ENCODE peak calls at places on chromosomes 13 and 19, in nine cellular contexts. H is activated B cell treated with CpG ODN at 0.5 μM for 24 hours, N is fibroblast of the aortic adventitia, L is neural crest cell, R is fibroblast of pulmonary artery, T is GM12865, O is thoracic aorta, K is GM23338, X is GM10248. C is an unnamed sample.

GRCh38 chr19:16509141-16510061 is 13.2 kb downstream of the C19orf44 start:
- DNase-seq in K (no peak), L (no peak), O (no peak), X (no peak), T (no peak), R (peak), N (no peak), H (no peak), C (no peak)

GRCh38 chr13:73142091-73142490 is 83.3 kb downstream of the KLF5 start:
- DNase-seq in N (peak), R (peak), O (no peak), H (no peak), K (no peak), L (no peak), X (no peak), T (no peak), C (no peak)

GRCh38 chr19:34402074-34402600 is 2.1 kb upstream of the PDCD2L start:
- DNase-seq in O (no peak), X (no peak), N (no peak), T (no peak), K (no peak), L (no peak), H (no peak), R (no peak), C (no peak)

GRCh38 chr13:96141032-96141431 is 51.1 kb downstream of the HS6ST3 start:
- DNase-seq in X (no peak), H (no peak), T (peak), N (peak), O (no peak), K (peak), R (peak), L (no peak), C (no peak)

GRCh38 chr13:102596147-102597028 is at the start of gene TPP2:
- DNase-seq in K (peak), R (peak), N (peak), T (peak), H (peak), L (peak), X (peak), O (peak), C (peak)

GRCh38 chr13:61415749-61416148 is at the start of gene PCDH20:
- DNase-seq in T (no peak), O (no peak), K (no peak), X (no peak), H (no peak), L (no peak), R (no peak), N (no peak), C (no peak)

GRCh38 chr13:76745246-76746200 is 140.7 kb downstream of the KCTD12 start:
- DNase-seq in H (no peak), R (peak), L (no peak), X (peak), T (peak), N (peak), K (peak), O (no peak), C (peak)

GRCh38 chr13:39148513-39148961 is 110.3 kb downstream of the NHLRC3 start:
- DNase-seq in O (no peak), T (peak), K (no peak), R (peak), H (no peak), N (peak), X (no peak), L (no peak), C (no peak)

GRCh38 chr13:27004866-27005265 is 166.7 kb downstream of the USP12 start:
- DNase-seq in N (no peak), O (no peak), T (no peak), H (no peak), K (no peak), L (no peak), R (no peak), X (no peak), C (no peak)

GRCh38 chr19:40424637-40425449 is 949 bp downstream of the SERTAD1 start:
- DNase-seq in L (no peak), K (peak), O (no peak), H (no peak), N (peak), T (peak), X (no peak), R (peak), C (no peak)

GRCh38 chr13:24627864-24628418 is 52.3 kb upstream of the ATP12A start:
- DNase-seq in X (no peak), O (no peak), R (no peak), K (no peak), T (no peak), H (no peak), L (no peak), N (no peak), C (no peak)

GRCh38 chr19:12825259-12826131 is 8.9 kb downstream of the RTBDN start:
- DNase-seq in L (peak), T (no peak), H (no peak), O (no peak), K (peak), N (no peak), R (no peak), X (no peak), C (peak)
- TF ChIP-seq CTCF in L (peak), T (no peak), H (no peak), O (no peak), K (peak), N (peak), R (peak), X (peak), C (peak)

GRCh38 chr13:97266328-97266727 is 44.2 kb downstream of the MBNL2 start:
- DNase-seq in K (peak), N (no peak), T (no peak), O (no peak), L (no peak), X (no peak), R (no peak), H (no peak), C (no peak)

GRCh38 chr13:97267418-97268059 is 45.4 kb downstream of the MBNL2 start:
- DNase-seq in H (no peak), T (no peak), K (peak), N (no peak), O (no peak), X (no peak), R (no peak), L (no peak), C (no peak)

GRCh38 chr13:97266734-97267417 is 44.7 kb downstream of the MBNL2 start:
- DNase-seq in N (no peak), O (no peak), K (peak), H (no peak), X (no peak), R (peak), T (no peak), L (no peak), C (no peak)

GRCh38 chr13:97269603-97270002 is 47.5 kb downstream of the MBNL2 start:
- DNase-seq in O (no peak), T (no peak), L (no peak), X (no peak), R (no peak), K (no peak), H (no peak), N (no peak), C (no peak)

DNA sequence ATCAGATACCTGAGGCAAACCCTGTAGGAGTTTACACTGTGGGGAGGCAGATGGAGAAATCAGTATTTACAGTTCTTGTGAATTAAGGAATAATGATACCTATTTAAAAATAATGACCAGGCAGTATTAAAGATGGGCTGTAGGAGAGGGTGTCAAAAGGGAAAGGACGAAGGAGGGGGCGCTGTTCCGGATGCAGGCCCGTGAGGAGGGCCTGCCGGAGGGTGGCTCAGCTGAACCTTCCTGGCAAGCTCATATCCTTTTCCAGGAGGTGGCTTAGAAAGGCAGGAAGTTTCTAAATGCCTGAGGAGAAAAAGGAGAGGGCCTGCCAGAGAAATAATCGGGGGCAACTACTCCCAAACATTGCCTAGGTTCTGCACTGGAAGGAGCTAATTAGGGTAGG is 46.6 kb downstream of the MBNL2 start:
- DNase-seq in T (no peak), R (peak), N (no peak), K (peak), H (no peak), X (no peak), O (no peak), L (no peak), C (no peak)
- TF ChIP-seq CTCF in T (no peak), R (peak), N (no peak), K (peak), H (no peak), X (no peak), O (no peak), L (no peak), C (no peak)

DNA sequence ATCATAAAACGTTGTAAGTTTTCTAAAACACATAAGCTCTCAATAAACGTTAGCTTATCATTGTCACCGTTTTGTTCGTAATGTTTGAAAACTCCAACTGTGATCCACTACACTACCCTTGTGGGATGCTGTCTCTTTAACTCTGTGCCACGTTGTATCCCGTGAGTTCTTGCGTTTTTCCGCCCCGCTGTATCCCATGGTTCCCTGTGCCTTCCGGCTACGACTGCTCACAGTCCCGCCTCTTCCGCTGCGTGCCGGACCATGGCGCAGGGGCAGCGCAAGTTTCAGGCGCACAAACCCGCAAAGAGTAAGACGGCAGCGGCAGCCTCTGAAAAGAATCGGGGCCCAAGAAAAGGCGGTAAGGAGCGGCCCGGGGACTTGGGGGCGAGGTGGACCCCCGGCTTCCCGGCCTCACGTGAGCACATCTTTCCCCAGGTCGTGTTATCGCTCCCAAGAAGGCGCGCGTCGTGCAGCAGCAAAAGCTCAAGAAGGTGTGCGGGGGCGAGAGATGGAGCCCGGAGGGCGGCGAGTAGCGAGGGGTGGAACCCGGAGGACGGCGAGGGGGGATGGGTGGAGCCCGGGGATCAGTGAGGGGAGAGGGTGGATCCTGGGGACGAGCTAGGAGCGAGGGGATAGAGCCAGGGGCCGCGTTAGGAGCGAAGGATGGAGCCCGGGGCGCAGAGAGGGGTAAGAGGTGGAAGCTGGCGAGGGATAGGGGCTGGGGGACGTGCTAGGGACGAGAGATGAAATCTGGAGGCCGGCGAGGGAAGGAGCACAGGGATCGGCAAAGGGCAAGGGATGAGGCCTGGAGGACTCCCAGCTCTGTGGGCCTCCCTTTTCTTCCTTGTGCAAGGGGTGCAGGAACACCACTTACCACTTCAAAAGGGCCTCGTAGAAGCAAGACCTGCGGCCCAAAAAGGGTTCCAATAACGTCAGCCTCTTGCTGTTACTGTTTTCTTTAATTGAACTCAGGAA is at the start of gene C19orf53:
- DNase-seq in X (peak), L (peak), K (peak), N (peak), T (peak), H (peak), R (peak), O (peak), C (peak)
- TF ChIP-seq CTCF in X (no peak), L (no peak), K (no peak), N (no peak), T (no peak), H (no peak), R (no peak), O (no peak), C (no peak)

DNA sequence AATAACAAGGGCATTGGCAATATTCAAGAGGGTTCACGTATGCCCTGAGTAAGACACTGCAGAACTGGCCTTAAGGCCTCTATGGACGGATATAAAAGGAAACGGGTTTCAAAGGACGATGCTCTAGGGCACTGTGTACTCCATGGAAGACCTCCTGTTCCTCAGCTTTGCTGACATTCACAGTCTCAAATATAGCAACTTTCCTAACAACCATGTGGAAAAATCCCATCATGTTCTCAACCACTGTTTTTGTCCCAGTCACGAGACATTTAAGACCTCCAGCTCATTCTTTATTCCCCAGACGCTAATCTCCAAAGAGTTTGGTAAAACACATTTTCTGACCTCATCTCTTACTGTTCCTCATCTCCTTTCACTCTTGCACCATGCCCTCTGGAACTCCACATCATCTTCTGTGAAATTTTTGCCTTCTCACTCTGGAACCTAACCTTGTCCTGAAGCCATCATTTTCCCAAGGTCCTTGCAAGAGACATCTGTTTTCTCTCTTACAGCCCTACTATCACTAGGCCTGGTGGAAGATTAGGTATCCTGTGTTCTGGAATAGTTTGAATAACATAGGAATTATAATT is 37.6 kb downstream of the SPRY2 start:
- DNase-seq in N (no peak), K (no peak), O (no peak), X (no peak), L (no peak), H (no peak), T (no peak), R (no peak), C (no peak)
- TF ChIP-seq CTCF in N (no peak), K (no peak), O (no peak), X (no peak), L (no peak), H (no peak), T (no peak), R (no peak), C (no peak)

GRCh38 chr19:5189318-5189607 is 151.3 kb downstream of the PTPRS start:
- DNase-seq in N (no peak), X (no peak), H (no peak), R (no peak), T (no peak), L (no peak), O (no peak), K (no peak), C (no peak)

GRCh38 chr19:5184930-5185329 is 155.7 kb downstream of the PTPRS start:
- DNase-seq in N (no peak), X (no peak), H (no peak), K (no peak), L (no peak), T (no peak), R (no peak), O (no peak), C (no peak)

GRCh38 chr19:5188548-5189317 is 151.9 kb downstream of the PTPRS start:
- DNase-seq in N (no peak), L (no peak), X (no peak), T (no peak), O (no peak), K (no peak), R (no peak), H (no peak), C (no peak)

GRCh38 chr19:5183616-5184015 is 157.0 kb downstream of the PTPRS start:
- DNase-seq in R (no peak), T (no peak), O (no peak), H (no peak), X (no peak), L (no peak), K (no peak), N (no peak), C (no peak)

GRCh38 chr19:5186293-5187050 is 154.1 kb downstream of the PTPRS start:
- DNase-seq in K (no peak), L (no peak), T (no peak), H (no peak), O (no peak), N (peak), R (peak), X (no peak), C (no peak)
- TF ChIP-seq CTCF in K (no peak), L (no peak), T (no peak), H (no peak), O (no peak), N (peak), R (no peak), X (no peak), C (no peak)

DNA sequence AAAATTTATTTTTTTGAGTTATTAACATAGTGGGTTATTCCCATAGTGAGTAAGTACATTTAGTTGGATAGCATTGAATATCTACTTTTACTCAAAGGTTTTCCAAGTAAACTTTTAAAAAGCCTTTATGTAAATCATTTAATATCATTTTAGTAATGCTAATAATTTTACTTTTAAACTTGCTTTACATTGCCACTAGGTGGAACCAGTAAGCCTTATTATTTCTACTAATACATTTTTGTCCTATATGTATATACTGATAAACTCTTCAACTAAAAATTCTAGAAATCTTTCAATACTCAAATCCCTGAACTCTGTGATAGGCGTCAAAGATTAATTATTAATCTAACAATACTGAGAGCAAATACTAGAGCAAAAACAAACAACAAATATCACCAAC is 1709.2 kb upstream of the PCDH20 start:
- DNase-seq in N (peak), O (no peak), R (peak), X (no peak), T (peak), K (peak), L (no peak), H (no peak), C (no peak)
- TF ChIP-seq CTCF in N (no peak), O (no peak), R (peak), X (peak), T (no peak), K (no peak), L (peak), H (no peak), C (no peak)

GRCh38 chr19:49589391-49589790 is 1.6 kb upstream of the PRR12 start:
- DNase-seq in X (no peak), R (no peak), T (no peak), K (no peak), L (no peak), H (no peak), O (no peak), N (no peak), C (no peak)

GRCh38 chr19:49592486-49593232 is 1.7 kb downstream of the PRR12 start:
- DNase-seq in L (peak), N (no peak), K (peak), T (peak), R (no peak), X (no peak), H (no peak), O (no peak), C (peak)

GRCh38 chr19:49590071-49590970 is 661 bp upstream of the PRR12 start:
- DNase-seq in K (peak), H (peak), N (peak), T (peak), X (peak), L (peak), R (peak), O (peak), C (peak)

GRCh38 chr19:49591731-49592485 is 926 bp downstream of the PRR12 start:
- DNase-seq in T (peak), O (no peak), X (no peak), L (peak), N (peak), R (peak), H (peak), K (peak), C (peak)

DNA sequence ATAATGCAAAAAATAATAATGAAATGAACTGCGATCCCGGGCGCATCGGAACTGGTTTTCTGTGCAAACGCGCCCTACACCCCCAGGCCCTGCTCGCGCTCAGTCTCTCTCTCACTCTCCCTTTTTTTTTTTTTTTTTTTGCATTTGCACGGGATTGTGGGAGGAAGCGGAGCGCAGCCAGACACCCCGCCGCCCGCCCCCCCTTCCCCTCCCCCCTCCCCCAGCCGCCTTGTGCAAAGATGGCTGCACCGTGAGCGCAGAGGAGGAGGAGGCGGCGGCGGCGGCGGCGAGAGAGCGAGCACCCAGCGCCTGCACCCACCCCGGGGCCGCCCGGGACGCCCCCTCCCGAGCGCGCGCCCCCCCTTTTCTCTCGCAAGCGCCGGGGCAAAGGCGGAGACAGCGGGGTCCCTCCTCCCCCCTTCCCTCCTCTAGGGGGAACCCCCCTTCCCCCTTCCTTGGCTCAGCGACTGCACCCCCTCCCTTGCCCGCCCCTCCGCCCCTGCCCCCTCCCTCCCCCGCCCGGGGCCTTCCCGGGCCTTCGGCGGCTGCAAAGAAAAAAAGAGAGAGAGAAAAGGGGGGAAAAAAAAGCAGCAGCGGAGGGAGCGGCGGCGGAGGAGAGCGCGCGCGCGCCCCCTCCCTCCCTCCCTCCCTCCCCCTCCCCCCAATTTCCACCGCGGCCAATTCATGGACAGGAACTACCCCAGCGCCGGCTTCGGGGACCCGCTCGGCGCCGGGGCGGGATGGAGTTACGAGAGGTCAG is at the start of gene PRR12:
- DNase-seq in O (no peak), K (peak), X (peak), T (peak), R (peak), L (peak), N (peak), H (peak), C (peak)
- TF ChIP-seq CTCF in O (no peak), K (no peak), X (no peak), T (no peak), R (no peak), L (no peak), N (no peak), H (no peak), C (no peak)

GRCh38 chr19:29259153-29259552 is 46.2 kb upstream of the UQCRFS1 start:
- DNase-seq in K (peak), N (peak), T (peak), X (no peak), R (peak), L (no peak), O (no peak), H (no peak), C (no peak)
- TF ChIP-seq CTCF in K (peak), N (peak), T (peak), X (peak), R (peak), L (peak), O (no peak), H (no peak), C (peak)

GRCh38 chr19:6199240-6199983 is 63.9 kb downstream of the ACSBG2 start:
- DNase-seq in H (peak), X (peak), T (peak), L (peak), N (peak), O (peak), K (peak), R (peak), C (peak)
- TF ChIP-seq CTCF in H (no peak), X (no peak), T (peak), L (peak), N (peak), O (peak), K (no peak), R (peak), C (no peak)

DNA sequence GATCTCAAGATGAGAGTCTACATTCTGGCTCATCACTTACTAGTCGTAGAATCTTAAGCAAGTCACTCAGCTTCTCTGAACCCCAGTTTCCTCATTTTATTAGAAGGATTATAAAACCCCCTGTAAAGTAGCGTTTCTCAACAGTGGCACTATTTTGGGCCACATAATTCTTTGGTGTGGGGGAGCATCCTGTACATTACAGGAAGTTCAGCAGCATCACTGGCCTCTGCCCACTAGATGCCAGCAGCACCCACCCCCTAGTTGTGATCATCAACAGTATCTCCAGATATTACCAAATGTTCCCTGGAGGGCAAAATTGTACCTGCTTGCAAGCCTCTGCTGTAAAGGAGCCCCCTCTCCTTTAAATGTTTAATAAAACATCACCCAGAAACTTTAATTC is 22.6 kb downstream of the STARD13 start:
- DNase-seq in N (no peak), L (no peak), R (no peak), X (no peak), T (peak), K (no peak), H (no peak), O (no peak), C (no peak)
- TF ChIP-seq CTCF in N (no peak), L (no peak), R (peak), X (no peak), T (peak), K (peak), H (no peak), O (no peak), C (no peak)